ENCODE peak calls at places on chromosomes 3 and 15, in seven cellular contexts. D is stimulated activated CD4-positive, alpha-beta T cell treated with anti-CD3 and anti-CD28 coated beads, Interleukin-15, amount 100 ng/mL, for 48 hours; J is lung; W is EH; U is NCI-H510A treated with DMSO at 0.1 percent for 48 hours; A is cardiac muscle cell; O is T-helper 1 cell. F is an unnamed sample.

GRCh38 chr3:24496529-24497482 is 2.2 kb upstream of the THRB start:
- DNase-seq in D (no peak), J (peak), W (peak), U (no peak), A (peak), O (no peak), F (no peak)

GRCh38 chr15:62886431-62887071 is 156.0 kb upstream of the TPM1 start:
- DNase-seq in D (no peak), J (no peak), W (peak), U (no peak), A (no peak), O (no peak), F (no peak)

GRCh38 chr3:184248454-184249411 is at the start of gene ALG3:
- DNase-seq in D (peak), J (peak), W (peak), U (peak), A (peak), O (peak), F (peak)

GRCh38 chr3:134721214-134721613 is 70.4 kb upstream of the KY start:
- DNase-seq in D (no peak), J (no peak), W (no peak), U (no peak), A (no peak), O (no peak), F (no peak)

GRCh38 chr15:84648539-84648938 is 5.5 kb downstream of the WDR73 start:
- DNase-seq in D (no peak), J (peak), W (peak), U (no peak), A (no peak), O (no peak), F (no peak)

GRCh38 chr3:194313642-194314430 is 37.3 kb downstream of the CPN2 start:
- DNase-seq in D (no peak), J (no peak), W (no peak), U (no peak), A (no peak), O (no peak), F (no peak)

GRCh38 chr3:24405057-24405456 is 89.6 kb downstream of the THRB start:
- DNase-seq in D (no peak), J (no peak), W (no peak), U (no peak), A (no peak), O (no peak), F (no peak)

GRCh38 chr3:85800676-85801075 is 841.9 kb downstream of the CADM2 start:
- DNase-seq in D (no peak), J (no peak), W (no peak), U (no peak), A (no peak), O (no peak), F (no peak)

GRCh38 chr3:63954182-63954581 is 42.0 kb upstream of the SCAANT1 start:
- DNase-seq in D (no peak), J (no peak), W (peak), U (no peak), A (no peak), O (no peak), F (no peak)

GRCh38 chr3:108150200-108150599 is 59.4 kb upstream of the CD47 start:
- DNase-seq in D (no peak), J (no peak), W (no peak), U (no peak), A (no peak), O (no peak), F (no peak)

GRCh38 chr3:160695003-160695402 is 18.0 kb downstream of the ARL14 start:
- DNase-seq in D (no peak), J (no peak), W (no peak), U (no peak), A (no peak), O (no peak), F (no peak)

GRCh38 chr15:40928975-40929729 is at the start of gene DLL4:
- DNase-seq in D (no peak), J (peak), W (peak), U (peak), A (peak), O (no peak), F (no peak)

GRCh38 chr15:93986400-93986984 is 244.9 kb upstream of the MCTP2 start:
- DNase-seq in D (no peak), J (no peak), W (no peak), U (no peak), A (no peak), O (no peak), F (no peak)

GRCh38 chr3:171317133-171317532 is 143.1 kb downstream of the TNIK start:
- DNase-seq in D (no peak), J (no peak), W (peak), U (no peak), A (no peak), O (no peak), F (no peak)

GRCh38 chr3:106809633-106810460 is 567.4 kb upstream of the CCDC54 start:
- DNase-seq in D (no peak), J (no peak), W (peak), U (no peak), A (no peak), O (no peak), F (no peak)

GRCh38 chr15:99720533-99720932 is 12.7 kb downstream of the LYSMD4 start:
- DNase-seq in D (no peak), J (no peak), W (no peak), U (no peak), A (no peak), O (no peak), F (no peak)

GRCh38 chr3:171849632-171850323 is 6.6 kb downstream of the TMEM212 start:
- DNase-seq in D (no peak), J (no peak), W (no peak), U (no peak), A (no peak), O (no peak), F (no peak)

GRCh38 chr3:11749486-11749885 is 97.2 kb downstream of the TAMM41 start:
- DNase-seq in D (no peak), J (no peak), W (peak), U (no peak), A (no peak), O (no peak), F (no peak)

GRCh38 chr3:12831582-12831866 is 9.8 kb downstream of the RPL32 start:
- DNase-seq in D (no peak), J (no peak), W (no peak), U (peak), A (no peak), O (no peak), F (no peak)

GRCh38 chr15:88623061-88623460 is 1.9 kb downstream of the AEN start:
- DNase-seq in D (peak), J (no peak), W (peak), U (no peak), A (no peak), O (no peak), F (no peak)

GRCh38 chr15:101183226-101183925 is 68.5 kb downstream of the CHSY1 start:
- DNase-seq in D (no peak), J (no peak), W (no peak), U (no peak), A (no peak), O (no peak), F (no peak)

GRCh38 chr15:56732135-56732880 is 1.0 kb downstream of the ZNF280D start:
- DNase-seq in D (no peak), J (no peak), W (peak), U (peak), A (no peak), O (no peak), F (peak)

GRCh38 chr3:120163023-120163422 is 68.8 kb upstream of the GSK3B start:
- DNase-seq in D (no peak), J (no peak), W (no peak), U (no peak), A (no peak), O (no peak), F (no peak)

GRCh38 chr3:173993299-173993698 is 595.8 kb downstream of the NLGN1 start:
- DNase-seq in D (no peak), J (no peak), W (peak), U (no peak), A (no peak), O (no peak), F (no peak)